ENCODE peak calls at places on chromosome 21, in nine cellular contexts. Z, M, W, I, C, H, U, K and V are unnamed samples.

GRCh38 chr21:41953831-41954653 is at the start of gene C2CD2:
- DNase-seq in Z (peak), M (peak), W (no peak), I (no peak), C (no peak), H (peak), U (peak), K (no peak), V (no peak)

GRCh38 chr21:32334980-32335471 is 36.4 kb downstream of the MRAP start:
- DNase-seq in Z (no peak), M (no peak), W (peak), I (no peak), C (no peak), H (no peak), U (no peak), K (no peak), V (no peak)

GRCh38 chr21:39208624-39209333 is 25.5 kb upstream of the PSMG1 start:
- DNase-seq in Z (no peak), M (no peak), W (no peak), I (no peak), C (no peak), H (no peak), U (peak), K (no peak), V (no peak)

GRCh38 chr21:38042246-38042645 is 126.0 kb upstream of the KCNJ6 start:
- DNase-seq in Z (no peak), M (no peak), W (no peak), I (no peak), C (no peak), H (no peak), U (no peak), K (no peak), V (no peak)

GRCh38 chr21:42566524-42567180 is 53.0 kb downstream of the SLC37A1 start:
- DNase-seq in Z (peak), M (no peak), W (no peak), I (no peak), C (no peak), H (no peak), U (no peak), K (no peak), V (no peak)

GRCh38 chr21:39137248-39138186 is 45.7 kb downstream of the PSMG1 start:
- DNase-seq in Z (peak), M (no peak), W (no peak), I (no peak), C (no peak), H (no peak), U (peak), K (peak), V (no peak)

GRCh38 chr21:18477059-18477458 is 73.5 kb upstream of the TMPRSS15 start:
- DNase-seq in Z (no peak), M (no peak), W (no peak), I (no peak), C (no peak), H (no peak), U (no peak), K (no peak), V (no peak)

GRCh38 chr21:45994738-45995685 is 13.4 kb downstream of the COL6A1 start:
- DNase-seq in Z (peak), M (no peak), W (no peak), I (peak), C (no peak), H (no peak), U (no peak), K (no peak), V (no peak)

GRCh38 chr21:41164981-41165650 is 2.8 kb upstream of the BACE2 start:
- DNase-seq in Z (no peak), M (no peak), W (no peak), I (no peak), C (no peak), H (no peak), U (peak), K (no peak), V (no peak)

GRCh38 chr21:27498025-27498424 is 531.1 kb upstream of the ADAMTS5 start:
- DNase-seq in Z (no peak), M (no peak), W (no peak), I (no peak), C (no peak), H (no peak), U (peak), K (no peak), V (no peak)

GRCh38 chr21:26067836-26068401 is 102.7 kb downstream of the APP start:
- DNase-seq in Z (no peak), M (no peak), W (no peak), I (no peak), C (no peak), H (no peak), U (no peak), K (no peak), V (no peak)

GRCh38 chr21:18705971-18706370 is 302.4 kb upstream of the TMPRSS15 start:
- DNase-seq in Z (no peak), M (no peak), W (no peak), I (no peak), C (no peak), H (no peak), U (no peak), K (peak), V (no peak)

GRCh38 chr21:40335689-40336088 is 468.5 kb downstream of the PCP4 start:
- DNase-seq in Z (no peak), M (no peak), W (no peak), I (no peak), C (no peak), H (no peak), U (no peak), K (no peak), V (no peak)

GRCh38 chr21:39556176-39556575 is 56.6 kb upstream of the B3GALT5 start:
- DNase-seq in Z (peak), M (no peak), W (no peak), I (no peak), C (no peak), H (no peak), U (no peak), K (no peak), V (no peak)

GRCh38 chr21:45554477-45555175 is 12.4 kb upstream of the SLC19A1 start:
- DNase-seq in Z (peak), M (peak), W (no peak), I (peak), C (peak), H (peak), U (peak), K (peak), V (peak)

GRCh38 chr21:27480841-27481261 is 514.0 kb upstream of the ADAMTS5 start:
- DNase-seq in Z (no peak), M (no peak), W (peak), I (no peak), C (no peak), H (peak), U (peak), K (peak), V (no peak)

GRCh38 chr21:41564871-41565281 is 56.9 kb upstream of the TMPRSS2 start:
- DNase-seq in Z (no peak), M (no peak), W (peak), I (no peak), C (no peak), H (peak), U (no peak), K (peak), V (no peak)

GRCh38 chr21:26717146-26717739 is 128.0 kb downstream of the ADAMTS1 start:
- DNase-seq in Z (no peak), M (no peak), W (no peak), I (no peak), C (no peak), H (peak), U (peak), K (no peak), V (no peak)

GRCh38 chr21:46416551-46416950 is 42.1 kb upstream of the DIP2A start:
- DNase-seq in Z (no peak), M (no peak), W (no peak), I (no peak), C (no peak), H (no peak), U (no peak), K (no peak), V (no peak)

GRCh38 chr21:38957575-38958340 is 152.0 kb downstream of the ETS2 start:
- DNase-seq in Z (no peak), M (no peak), W (no peak), I (no peak), C (no peak), H (no peak), U (no peak), K (no peak), V (no peak)

GRCh38 chr21:20968391-20968790 is 29.8 kb upstream of the NCAM2 start:
- DNase-seq in Z (no peak), M (no peak), W (no peak), I (no peak), C (no peak), H (no peak), U (no peak), K (no peak), V (no peak)
- TF ChIP-seq CTCF in Z (no peak), M (no peak), W (no peak), I (no peak), C (no peak), H (no peak), U (no peak), K (no peak), V (no peak)

DNA sequence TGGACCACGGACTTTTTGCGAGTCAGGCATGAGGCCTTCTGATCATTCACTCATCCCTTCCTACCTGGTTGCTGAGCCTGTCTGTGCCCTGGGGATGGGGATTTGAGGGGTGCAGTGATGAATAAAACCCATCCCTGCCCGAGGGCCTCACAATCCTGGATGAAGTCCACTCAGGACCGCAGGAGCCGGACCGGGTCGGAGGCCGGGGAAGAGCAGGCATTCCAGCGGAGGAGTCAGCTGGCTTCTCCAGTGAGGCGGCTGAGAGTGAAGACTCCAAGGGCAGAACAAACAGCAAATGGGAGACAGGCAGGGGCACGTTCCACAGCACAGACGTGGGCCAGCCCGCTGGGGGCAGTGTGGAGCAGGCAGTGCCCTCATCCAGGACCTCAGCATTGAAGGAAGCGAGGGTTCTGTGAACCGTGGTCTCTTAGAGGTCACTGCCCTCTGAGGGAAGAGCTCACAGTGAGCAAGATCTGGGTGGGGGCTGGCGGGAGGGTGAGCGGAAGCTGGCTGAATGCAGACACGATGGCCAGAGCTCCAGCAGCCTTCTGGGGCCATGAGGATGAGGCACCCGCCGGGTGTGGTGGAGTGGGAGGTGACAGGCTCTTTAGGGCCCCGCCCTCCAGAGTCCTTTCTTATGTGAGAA is 10.9 kb upstream of the LRRC3 start:
- DNase-seq in Z (peak), M (no peak), W (no peak), I (no peak), C (no peak), H (no peak), U (no peak), K (no peak), V (peak)
- TF ChIP-seq CTCF in Z (peak), M (peak), W (no peak), I (no peak), C (no peak), H (peak), U (no peak), K (peak), V (no peak)

DNA sequence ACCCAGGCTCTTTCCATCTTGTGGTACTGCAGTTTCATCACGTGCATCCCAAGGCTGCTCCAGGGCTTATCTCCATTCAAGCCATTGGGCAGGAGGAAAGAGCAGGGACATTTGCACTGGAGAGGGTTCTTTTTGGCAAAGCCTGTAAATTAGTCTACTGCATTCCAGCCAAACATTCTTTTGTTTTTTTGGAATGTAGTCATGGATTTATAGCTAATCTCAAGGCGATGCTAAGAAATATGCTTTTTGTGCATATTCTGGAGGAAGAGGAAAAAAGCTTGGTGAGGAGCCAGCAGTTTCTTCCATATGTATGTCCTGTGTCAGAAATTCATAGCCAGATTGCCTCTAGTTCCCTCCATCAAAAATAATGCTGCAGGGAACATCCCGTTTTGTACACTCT is 221.4 kb downstream of the BACH1 start:
- DNase-seq in Z (no peak), M (no peak), W (no peak), I (no peak), C (no peak), H (no peak), U (no peak), K (no peak), V (no peak)
- TF ChIP-seq CTCF in Z (no peak), M (no peak), W (no peak), I (no peak), C (no peak), H (no peak), U (no peak), K (no peak), V (no peak)

GRCh38 chr21:34635307-34635706 is 20.4 kb upstream of the RCAN1 start:
- DNase-seq in Z (peak), M (no peak), W (no peak), I (no peak), C (no peak), H (no peak), U (no peak), K (no peak), V (no peak)
- TF ChIP-seq CTCF in Z (peak), M (peak), W (peak), I (no peak), C (no peak), H (peak), U (peak), K (peak), V (peak)

GRCh38 chr21:43825936-43826622 is 36.7 kb downstream of the RRP1 start:
- DNase-seq in Z (peak), M (no peak), W (no peak), I (no peak), C (no peak), H (no peak), U (no peak), K (no peak), V (no peak)
- TF ChIP-seq CTCF in Z (no peak), M (peak), W (peak), I (no peak), C (no peak), H (peak), U (no peak), K (peak), V (peak)

DNA sequence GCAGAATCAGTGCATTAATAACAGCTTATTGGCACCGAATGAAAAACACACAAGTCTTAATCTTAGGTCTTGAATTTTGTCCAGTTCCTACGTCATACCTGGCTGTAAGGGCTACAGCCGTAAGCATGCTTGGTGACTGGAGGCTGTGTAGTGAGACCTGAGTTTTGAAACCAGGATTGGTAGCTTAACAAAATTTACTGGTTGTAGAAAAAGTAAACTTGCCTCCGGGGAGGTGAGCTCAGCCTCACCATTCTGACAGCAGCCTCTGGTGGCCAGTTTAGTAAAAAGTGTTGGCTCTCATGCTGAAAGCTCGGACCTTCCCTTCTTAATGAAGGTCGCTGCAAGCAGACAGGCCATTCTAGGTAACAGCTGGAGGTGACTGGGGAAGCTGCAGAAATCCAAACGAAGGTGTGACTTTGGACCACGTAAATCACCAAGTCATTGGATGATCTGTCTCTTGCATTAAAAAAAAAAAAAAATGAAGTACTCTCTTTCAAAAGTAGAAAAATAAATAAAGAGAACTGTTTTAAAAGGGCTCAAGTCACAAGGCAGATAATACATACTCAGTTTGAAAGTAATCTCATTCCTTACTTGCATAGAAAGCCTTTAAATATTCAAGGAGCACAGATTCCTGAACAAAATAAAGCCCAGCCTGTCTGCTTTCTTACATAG is 48.8 kb downstream of the HLCS start:
- DNase-seq in Z (peak), M (no peak), W (no peak), I (no peak), C (no peak), H (peak), U (peak), K (peak), V (no peak)
- TF ChIP-seq CTCF in Z (peak), M (peak), W (peak), I (no peak), C (no peak), H (peak), U (peak), K (peak), V (no peak)

DNA sequence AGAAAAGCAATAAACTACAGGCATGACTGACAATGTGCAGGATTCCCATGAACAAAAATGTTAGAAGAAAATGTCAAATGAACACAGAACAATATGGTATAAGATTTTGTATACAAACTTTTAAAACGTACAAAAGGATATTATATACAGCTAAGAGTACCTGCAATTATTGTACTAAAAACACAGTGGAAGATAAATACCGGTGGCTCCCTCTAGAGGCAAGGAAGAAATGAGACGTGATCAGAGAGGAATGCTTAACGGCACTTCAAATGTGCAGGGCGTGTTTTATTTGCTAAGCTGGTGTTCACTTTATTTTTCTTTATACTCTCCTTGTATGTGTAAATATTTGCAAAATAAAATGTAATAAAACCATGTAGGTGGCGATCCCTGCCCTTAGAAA is 191.8 kb upstream of the SAMSN1 start:
- DNase-seq in Z (no peak), M (no peak), W (no peak), I (no peak), C (no peak), H (peak), U (peak), K (peak), V (peak)
- TF ChIP-seq CTCF in Z (peak), M (peak), W (peak), I (no peak), C (no peak), H (peak), U (peak), K (peak), V (peak)

DNA sequence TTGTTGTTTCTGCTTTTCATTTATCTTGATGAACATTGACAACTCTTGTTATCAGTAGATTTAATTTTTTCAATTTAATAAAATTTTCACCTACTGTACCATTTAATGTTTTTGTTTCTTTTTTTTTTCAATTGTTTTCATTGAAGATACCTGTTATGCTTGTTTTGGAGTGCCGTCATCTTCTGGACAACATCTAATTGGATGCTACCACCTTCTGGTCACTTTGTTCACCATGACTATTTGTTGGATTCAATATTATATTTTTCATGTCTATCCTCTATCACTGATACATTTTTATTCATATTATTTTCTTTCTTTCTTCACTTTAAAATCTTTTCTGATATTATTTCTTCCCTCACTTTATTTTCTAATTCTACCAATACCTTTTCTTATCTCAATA is 14.0 kb downstream of the KRTAP21-2 start:
- DNase-seq in Z (no peak), M (no peak), W (no peak), I (no peak), C (no peak), H (no peak), U (no peak), K (no peak), V (no peak)
- TF ChIP-seq CTCF in Z (no peak), M (no peak), W (no peak), I (no peak), C (no peak), H (no peak), U (no peak), K (peak), V (no peak)